ENCODE peak calls at places on chromosomes 3 and 15, in ten cellular contexts. One of them, this sample, is unnamed.

GRCh38 chr3:179189764-179190163 is 41.6 kb downstream of the PIK3CA start:
- DNase-seq in thoracic aorta: no peak
- DNase-seq in psoas muscle: no peak
- DNase-seq in fibroblast of the aortic adventitia: peak
- DNase-seq in astrocyte of the spinal cord: peak
- DNase-seq in activated B cell treated with CpG ODN at 0.5 μM for 24 hours: no peak
- DNase-seq in uterus: no peak
- DNase-seq in PC-9: no peak
- DNase-seq in GM12865: no peak
- DNase-seq in Panc1: no peak
- DNase-seq in this sample: no peak

GRCh38 chr15:74305687-74306086 is 61.8 kb downstream of the CYP11A1 start:
- DNase-seq in astrocyte of the spinal cord: no peak
- DNase-seq in GM12865: no peak
- DNase-seq in psoas muscle: no peak
- DNase-seq in thoracic aorta: no peak
- DNase-seq in activated B cell treated with CpG ODN at 0.5 μM for 24 hours: no peak
- DNase-seq in fibroblast of the aortic adventitia: no peak
- DNase-seq in uterus: no peak
- DNase-seq in Panc1: no peak
- DNase-seq in PC-9: no peak
- DNase-seq in this sample: no peak

GRCh38 chr3:133038089-133038730 is at the start of gene TMEM108:
- DNase-seq in uterus: peak
- DNase-seq in Panc1: no peak
- DNase-seq in GM12865: no peak
- DNase-seq in thoracic aorta: peak
- DNase-seq in fibroblast of the aortic adventitia: peak
- DNase-seq in PC-9: no peak
- DNase-seq in astrocyte of the spinal cord: peak
- DNase-seq in psoas muscle: peak
- DNase-seq in activated B cell treated with CpG ODN at 0.5 μM for 24 hours: no peak
- DNase-seq in this sample: peak

GRCh38 chr3:118960876-118961275 is 73.8 kb downstream of the IGSF11 start:
- DNase-seq in psoas muscle: no peak
- DNase-seq in astrocyte of the spinal cord: no peak
- DNase-seq in fibroblast of the aortic adventitia: peak
- DNase-seq in activated B cell treated with CpG ODN at 0.5 μM for 24 hours: no peak
- DNase-seq in GM12865: no peak
- DNase-seq in PC-9: no peak
- DNase-seq in uterus: no peak
- DNase-seq in thoracic aorta: no peak
- DNase-seq in Panc1: no peak
- DNase-seq in this sample: no peak

GRCh38 chr3:85384372-85384771 is 425.6 kb downstream of the CADM2 start:
- DNase-seq in GM12865: no peak
- DNase-seq in psoas muscle: no peak
- DNase-seq in uterus: no peak
- DNase-seq in astrocyte of the spinal cord: no peak
- DNase-seq in PC-9: no peak
- DNase-seq in fibroblast of the aortic adventitia: no peak
- DNase-seq in thoracic aorta: no peak
- DNase-seq in Panc1: no peak
- DNase-seq in activated B cell treated with CpG ODN at 0.5 μM for 24 hours: no peak
- DNase-seq in this sample: no peak

GRCh38 chr15:69385831-69386230 is 28.3 kb upstream of the KIF23 start:
- DNase-seq in uterus: no peak
- DNase-seq in activated B cell treated with CpG ODN at 0.5 μM for 24 hours: no peak
- DNase-seq in astrocyte of the spinal cord: no peak
- DNase-seq in psoas muscle: no peak
- DNase-seq in GM12865: no peak
- DNase-seq in thoracic aorta: no peak
- DNase-seq in fibroblast of the aortic adventitia: no peak
- DNase-seq in Panc1: no peak
- DNase-seq in PC-9: no peak
- DNase-seq in this sample: no peak

GRCh38 chr3:160379628-160380214 is 19.3 kb downstream of the IFT80 start:
- DNase-seq in Panc1: no peak
- DNase-seq in GM12865: no peak
- DNase-seq in fibroblast of the aortic adventitia: no peak
- DNase-seq in activated B cell treated with CpG ODN at 0.5 μM for 24 hours: no peak
- DNase-seq in psoas muscle: no peak
- DNase-seq in thoracic aorta: no peak
- DNase-seq in uterus: no peak
- DNase-seq in PC-9: no peak
- DNase-seq in astrocyte of the spinal cord: no peak
- DNase-seq in this sample: no peak

GRCh38 chr15:43509002-43509922 is 8.1 kb upstream of the MAP1A start:
- DNase-seq in activated B cell treated with CpG ODN at 0.5 μM for 24 hours: no peak
- DNase-seq in fibroblast of the aortic adventitia: peak
- DNase-seq in thoracic aorta: no peak
- DNase-seq in PC-9: no peak
- DNase-seq in GM12865: no peak
- DNase-seq in astrocyte of the spinal cord: no peak
- DNase-seq in psoas muscle: peak
- DNase-seq in Panc1: no peak
- DNase-seq in uterus: peak
- DNase-seq in this sample: no peak

GRCh38 chr3:155805204-155805801 is 775 bp downstream of the C3orf33 start:
- DNase-seq in activated B cell treated with CpG ODN at 0.5 μM for 24 hours: no peak
- DNase-seq in psoas muscle: peak
- DNase-seq in PC-9: peak
- DNase-seq in GM12865: no peak
- DNase-seq in fibroblast of the aortic adventitia: peak
- DNase-seq in Panc1: no peak
- DNase-seq in uterus: peak
- DNase-seq in thoracic aorta: no peak
- DNase-seq in astrocyte of the spinal cord: no peak
- DNase-seq in this sample: no peak

GRCh38 chr3:190566043-190566933 is 52.4 kb downstream of the IL1RAP start:
- DNase-seq in PC-9: peak
- DNase-seq in GM12865: peak
- DNase-seq in activated B cell treated with CpG ODN at 0.5 μM for 24 hours: no peak
- DNase-seq in psoas muscle: peak
- DNase-seq in Panc1: peak
- DNase-seq in thoracic aorta: peak
- DNase-seq in fibroblast of the aortic adventitia: peak
- DNase-seq in uterus: peak
- DNase-seq in astrocyte of the spinal cord: peak
- DNase-seq in this sample: no peak

GRCh38 chr3:171712168-171712938 is 97.9 kb downstream of the PLD1 start:
- DNase-seq in uterus: no peak
- DNase-seq in astrocyte of the spinal cord: peak
- DNase-seq in thoracic aorta: no peak
- DNase-seq in psoas muscle: no peak
- DNase-seq in fibroblast of the aortic adventitia: peak
- DNase-seq in activated B cell treated with CpG ODN at 0.5 μM for 24 hours: no peak
- DNase-seq in GM12865: no peak
- DNase-seq in Panc1: no peak
- DNase-seq in PC-9: no peak
- DNase-seq in this sample: no peak

GRCh38 chr15:94381384-94381783 is 150.0 kb downstream of the MCTP2 start:
- DNase-seq in uterus: no peak
- DNase-seq in psoas muscle: no peak
- DNase-seq in PC-9: no peak
- DNase-seq in fibroblast of the aortic adventitia: no peak
- DNase-seq in activated B cell treated with CpG ODN at 0.5 μM for 24 hours: no peak
- DNase-seq in GM12865: no peak
- DNase-seq in astrocyte of the spinal cord: no peak
- DNase-seq in thoracic aorta: no peak
- DNase-seq in Panc1: no peak
- DNase-seq in this sample: no peak

GRCh38 chr15:94370197-94370987 is 139.0 kb downstream of the MCTP2 start:
- DNase-seq in uterus: no peak
- DNase-seq in GM12865: no peak
- DNase-seq in psoas muscle: no peak
- DNase-seq in astrocyte of the spinal cord: peak
- DNase-seq in thoracic aorta: no peak
- DNase-seq in activated B cell treated with CpG ODN at 0.5 μM for 24 hours: no peak
- DNase-seq in Panc1: no peak
- DNase-seq in PC-9: no peak
- DNase-seq in fibroblast of the aortic adventitia: no peak
- DNase-seq in this sample: no peak

GRCh38 chr15:94380798-94381197 is 149.4 kb downstream of the MCTP2 start:
- DNase-seq in uterus: no peak
- DNase-seq in Panc1: no peak
- DNase-seq in psoas muscle: no peak
- DNase-seq in PC-9: no peak
- DNase-seq in fibroblast of the aortic adventitia: no peak
- DNase-seq in GM12865: no peak
- DNase-seq in activated B cell treated with CpG ODN at 0.5 μM for 24 hours: no peak
- DNase-seq in thoracic aorta: no peak
- DNase-seq in astrocyte of the spinal cord: no peak
- DNase-seq in this sample: no peak

GRCh38 chr15:94375997-94376396 is 144.6 kb downstream of the MCTP2 start:
- DNase-seq in thoracic aorta: no peak
- DNase-seq in uterus: no peak
- DNase-seq in activated B cell treated with CpG ODN at 0.5 μM for 24 hours: no peak
- DNase-seq in GM12865: no peak
- DNase-seq in astrocyte of the spinal cord: no peak
- DNase-seq in psoas muscle: no peak
- DNase-seq in fibroblast of the aortic adventitia: no peak
- DNase-seq in Panc1: no peak
- DNase-seq in PC-9: no peak
- DNase-seq in this sample: no peak
- TF ChIP-seq CTCF in thoracic aorta: no peak
- TF ChIP-seq CTCF in uterus: no peak
- TF ChIP-seq CTCF in activated B cell treated with CpG ODN at 0.5 μM for 24 hours: no peak
- TF ChIP-seq CTCF in GM12865: no peak
- TF ChIP-seq CTCF in astrocyte of the spinal cord: no peak
- TF ChIP-seq CTCF in psoas muscle: peak
- TF ChIP-seq CTCF in fibroblast of the aortic adventitia: no peak
- TF ChIP-seq CTCF in Panc1: peak
- TF ChIP-seq CTCF in PC-9: no peak
- TF ChIP-seq CTCF in this sample: no peak

GRCh38 chr3:143067201-143067600 is 52.4 kb upstream of the CHST2 start:
- DNase-seq in thoracic aorta: no peak
- DNase-seq in PC-9: no peak
- DNase-seq in psoas muscle: no peak
- DNase-seq in activated B cell treated with CpG ODN at 0.5 μM for 24 hours: no peak
- DNase-seq in astrocyte of the spinal cord: no peak
- DNase-seq in fibroblast of the aortic adventitia: peak
- DNase-seq in uterus: no peak
- DNase-seq in GM12865: no peak
- DNase-seq in Panc1: no peak
- DNase-seq in this sample: no peak
- TF ChIP-seq CTCF in thoracic aorta: no peak
- TF ChIP-seq CTCF in PC-9: no peak
- TF ChIP-seq CTCF in psoas muscle: no peak
- TF ChIP-seq CTCF in activated B cell treated with CpG ODN at 0.5 μM for 24 hours: no peak
- TF ChIP-seq CTCF in astrocyte of the spinal cord: no peak
- TF ChIP-seq CTCF in fibroblast of the aortic adventitia: no peak
- TF ChIP-seq CTCF in uterus: no peak
- TF ChIP-seq CTCF in GM12865: no peak
- TF ChIP-seq CTCF in Panc1: no peak
- TF ChIP-seq CTCF in this sample: no peak

GRCh38 chr15:40870716-40871115 is 3.3 kb downstream of the RHOV start:
- DNase-seq in psoas muscle: no peak
- DNase-seq in astrocyte of the spinal cord: no peak
- DNase-seq in Panc1: no peak
- DNase-seq in fibroblast of the aortic adventitia: no peak
- DNase-seq in uterus: no peak
- DNase-seq in GM12865: peak
- DNase-seq in activated B cell treated with CpG ODN at 0.5 μM for 24 hours: no peak
- DNase-seq in thoracic aorta: no peak
- DNase-seq in PC-9: no peak
- DNase-seq in this sample: no peak

GRCh38 chr15:40875996-40876740 is 2.1 kb upstream of the RHOV start:
- DNase-seq in PC-9: peak
- DNase-seq in GM12865: no peak
- DNase-seq in thoracic aorta: no peak
- DNase-seq in psoas muscle: no peak
- DNase-seq in uterus: no peak
- DNase-seq in fibroblast of the aortic adventitia: no peak
- DNase-seq in activated B cell treated with CpG ODN at 0.5 μM for 24 hours: no peak
- DNase-seq in Panc1: no peak
- DNase-seq in astrocyte of the spinal cord: no peak
- DNase-seq in this sample: no peak

GRCh38 chr15:40871749-40872617 is 2.1 kb downstream of the RHOV start:
- DNase-seq in psoas muscle: no peak
- DNase-seq in fibroblast of the aortic adventitia: no peak
- DNase-seq in thoracic aorta: no peak
- DNase-seq in Panc1: no peak
- DNase-seq in astrocyte of the spinal cord: no peak
- DNase-seq in uterus: no peak
- DNase-seq in activated B cell treated with CpG ODN at 0.5 μM for 24 hours: no peak
- DNase-seq in PC-9: peak
- DNase-seq in GM12865: peak
- DNase-seq in this sample: no peak

GRCh38 chr15:40872791-40873526 is 1.1 kb downstream of the RHOV start:
- DNase-seq in PC-9: no peak
- DNase-seq in uterus: no peak
- DNase-seq in Panc1: no peak
- DNase-seq in astrocyte of the spinal cord: no peak
- DNase-seq in thoracic aorta: no peak
- DNase-seq in GM12865: no peak
- DNase-seq in fibroblast of the aortic adventitia: no peak
- DNase-seq in psoas muscle: no peak
- DNase-seq in activated B cell treated with CpG ODN at 0.5 μM for 24 hours: no peak
- DNase-seq in this sample: no peak

GRCh38 chr15:40873625-40874561 is at the start of gene RHOV:
- DNase-seq in activated B cell treated with CpG ODN at 0.5 μM for 24 hours: peak
- DNase-seq in psoas muscle: peak
- DNase-seq in fibroblast of the aortic adventitia: no peak
- DNase-seq in uterus: no peak
- DNase-seq in Panc1: no peak
- DNase-seq in GM12865: peak
- DNase-seq in thoracic aorta: no peak
- DNase-seq in astrocyte of the spinal cord: peak
- DNase-seq in PC-9: peak
- DNase-seq in this sample: peak
- TF ChIP-seq CTCF in activated B cell treated with CpG ODN at 0.5 μM for 24 hours: no peak
- TF ChIP-seq CTCF in psoas muscle: peak
- TF ChIP-seq CTCF in fibroblast of the aortic adventitia: peak
- TF ChIP-seq CTCF in uterus: no peak
- TF ChIP-seq CTCF in Panc1: no peak
- TF ChIP-seq CTCF in GM12865: peak
- TF ChIP-seq CTCF in thoracic aorta: no peak
- TF ChIP-seq CTCF in astrocyte of the spinal cord: peak
- TF ChIP-seq CTCF in PC-9: peak
- TF ChIP-seq CTCF in this sample: peak

GRCh38 chr3:43266995-43267394 is 19.3 kb upstream of the SNRK start:
- DNase-seq in GM12865: no peak
- DNase-seq in Panc1: no peak
- DNase-seq in PC-9: no peak
- DNase-seq in activated B cell treated with CpG ODN at 0.5 μM for 24 hours: no peak
- DNase-seq in psoas muscle: no peak
- DNase-seq in astrocyte of the spinal cord: no peak
- DNase-seq in thoracic aorta: no peak
- DNase-seq in fibroblast of the aortic adventitia: no peak
- DNase-seq in uterus: no peak
- DNase-seq in this sample: no peak

GRCh38 chr3:43273429-43273828 is 12.9 kb upstream of the SNRK start:
- DNase-seq in psoas muscle: no peak
- DNase-seq in Panc1: no peak
- DNase-seq in thoracic aorta: no peak
- DNase-seq in PC-9: no peak
- DNase-seq in GM12865: no peak
- DNase-seq in activated B cell treated with CpG ODN at 0.5 μM for 24 hours: no peak
- DNase-seq in fibroblast of the aortic adventitia: no peak
- DNase-seq in astrocyte of the spinal cord: no peak
- DNase-seq in uterus: no peak
- DNase-seq in this sample: no peak

GRCh38 chr3:43270078-43270477 is 16.3 kb upstream of the SNRK start:
- DNase-seq in PC-9: no peak
- DNase-seq in activated B cell treated with CpG ODN at 0.5 μM for 24 hours: no peak
- DNase-seq in GM12865: no peak
- DNase-seq in thoracic aorta: no peak
- DNase-seq in Panc1: no peak
- DNase-seq in psoas muscle: no peak
- DNase-seq in uterus: no peak
- DNase-seq in fibroblast of the aortic adventitia: no peak
- DNase-seq in astrocyte of the spinal cord: no peak
- DNase-seq in this sample: no peak

GRCh38 chr3:43268636-43269035 is 17.7 kb upstream of the SNRK start:
- DNase-seq in psoas muscle: no peak
- DNase-seq in fibroblast of the aortic adventitia: peak
- DNase-seq in astrocyte of the spinal cord: no peak
- DNase-seq in Panc1: no peak
- DNase-seq in thoracic aorta: no peak
- DNase-seq in activated B cell treated with CpG ODN at 0.5 μM for 24 hours: no peak
- DNase-seq in GM12865: no peak
- DNase-seq in PC-9: no peak
- DNase-seq in uterus: no peak
- DNase-seq in this sample: no peak
- TF ChIP-seq CTCF in psoas muscle: no peak
- TF ChIP-seq CTCF in fibroblast of the aortic adventitia: no peak
- TF ChIP-seq CTCF in astrocyte of the spinal cord: no peak
- TF ChIP-seq CTCF in Panc1: no peak
- TF ChIP-seq CTCF in thoracic aorta: no peak
- TF ChIP-seq CTCF in activated B cell treated with CpG ODN at 0.5 μM for 24 hours: no peak
- TF ChIP-seq CTCF in GM12865: no peak
- TF ChIP-seq CTCF in PC-9: no peak
- TF ChIP-seq CTCF in uterus: no peak
- TF ChIP-seq CTCF in this sample: no peak

This sample was measured in mesothelial cell of epicardium.